ENCODE peak calls at places on chromosomes 5 and 9, in seven cellular contexts. Q, I, S, C, N, U and O are unnamed samples.

GRCh38 chr5:134100283-134101011 is 14.0 kb upstream of the TCF7 start:
- DNase-seq in Q (peak; percentile 64), I (peak; percentile 72), S (peak; percentile 79), C (peak; percentile 80), N (no peak), U (peak; percentile 73), O (no peak)

GRCh38 chr9:96344458-96345180 is 38.9 kb downstream of the SLC35D2 start:
- DNase-seq in Q (peak; percentile 97), I (peak; percentile 86), S (no peak), C (no peak), N (no peak), U (peak; percentile 98), O (peak; percentile 62)

GRCh38 chr9:100595391-100596199 is 17.7 kb downstream of the CAVIN4 start:
- DNase-seq in Q (peak; percentile 74), I (no peak), S (no peak), C (no peak), N (no peak), U (peak; percentile 79), O (no peak)

GRCh38 chr5:145293716-145294115 is 541.4 kb downstream of the PRELID2 start:
- DNase-seq in Q (no peak), I (no peak), S (no peak), C (no peak), N (no peak), U (no peak), O (no peak)

GRCh38 chr9:109276469-109277440 is 44.1 kb downstream of the EPB41L4B start:
- DNase-seq in Q (no peak), I (no peak), S (no peak), C (no peak), N (no peak), U (no peak), O (no peak)

GRCh38 chr5:31119938-31120641 is 73.4 kb upstream of the CDH6 start:
- DNase-seq in Q (no peak), I (no peak), S (no peak), C (no peak), N (no peak), U (no peak), O (no peak)

GRCh38 chr5:11139471-11139870 is 378.4 kb upstream of the DAP start:
- DNase-seq in Q (no peak), I (peak; percentile 53), S (no peak), C (no peak), N (no peak), U (no peak), O (no peak)

GRCh38 chr9:73577867-73578266 is 426.2 kb downstream of the ANXA1 start:
- DNase-seq in Q (peak; percentile 9), I (no peak), S (no peak), C (no peak), N (no peak), U (peak; percentile 39), O (no peak)

GRCh38 chr9:131043097-131043496 is 34.1 kb downstream of the LAMC3 start:
- DNase-seq in Q (no peak), I (no peak), S (no peak), C (peak; percentile 50), N (no peak), U (peak; percentile 21), O (no peak)

GRCh38 chr5:160843240-160843639 is 8.8 kb downstream of the ATP10B start:
- DNase-seq in Q (no peak), I (no peak), S (no peak), C (no peak), N (no peak), U (no peak), O (no peak)

GRCh38 chr5:66828551-66829421 is 232.6 kb downstream of the MAST4 start:
- DNase-seq in Q (peak; percentile 51), I (peak; percentile 69), S (peak; percentile 40), C (peak; percentile 67), N (no peak), U (peak; percentile 90), O (peak; percentile 91)

GRCh38 chr5:159100928-159101646 is 1.4 kb upstream of the EBF1 start:
- DNase-seq in Q (no peak), I (no peak), S (no peak), C (peak; percentile 26), N (no peak), U (no peak), O (no peak)